ENCODE peak calls at places on chromosome 17, in eight cellular contexts. R, P, A, M, Z, D, J and B are unnamed samples.

GRCh38 chr17:32621612-32622312 is 135.0 kb downstream of the CDK5R1 start:
- DNase-seq in R (no peak), M (peak), J (no peak), A (no peak), P (no peak), D (no peak), Z (no peak), B (no peak)

GRCh38 chr17:77881545-77881944 is 77.0 kb upstream of the TNRC6C start:
- DNase-seq in J (peak), A (peak), R (peak), M (no peak), Z (peak), P (no peak), D (no peak), B (peak)

GRCh38 chr17:52754838-52755237 is 596.3 kb upstream of the CA10 start:
- DNase-seq in J (no peak), D (no peak), P (no peak), M (no peak), Z (no peak), R (no peak), A (no peak), B (no peak)

GRCh38 chr17:80485846-80486245 is 9.4 kb upstream of the NPTX1 start:
- DNase-seq in M (no peak), D (no peak), P (peak), R (no peak), J (no peak), Z (no peak), A (no peak), B (no peak)

GRCh38 chr17:41959336-41960095 is 7.1 kb upstream of the CNP start:
- DNase-seq in P (no peak), R (peak), J (no peak), A (no peak), D (peak), M (peak), Z (no peak), B (no peak)

GRCh38 chr17:18362509-18363020 is 785 bp downstream of the SHMT1 start:
- DNase-seq in Z (no peak), P (no peak), M (peak), R (peak), J (no peak), A (peak), D (peak), B (no peak)

GRCh38 chr17:56880571-56880970 is 33.3 kb downstream of the TRIM25 start:
- DNase-seq in A (no peak), Z (no peak), P (no peak), J (no peak), D (no peak), R (no peak), M (no peak), B (no peak)

GRCh38 chr17:48832491-48832890 is 1.7 kb downstream of the CALCOCO2 start:
- DNase-seq in Z (no peak), J (no peak), P (no peak), R (no peak), D (no peak), M (no peak), A (no peak), B (no peak)

GRCh38 chr17:7523033-7523432 is 25.8 kb upstream of the TNFSF12 start:
- DNase-seq in J (peak), P (no peak), M (peak), R (no peak), Z (no peak), A (peak), D (no peak), B (peak)

GRCh38 chr17:35460354-35460851 is 11.8 kb upstream of the SLFN13 start:
- DNase-seq in J (peak), P (peak), A (peak), D (no peak), Z (peak), R (no peak), M (peak), B (peak)

GRCh38 chr17:81561494-81561885 is 9.3 kb upstream of the FAAP100 start:
- DNase-seq in M (no peak), P (no peak), D (peak), J (no peak), A (no peak), R (peak), Z (no peak), B (no peak)

GRCh38 chr17:28748852-28749515 is 5.2 kb downstream of the TRAF4 start:
- DNase-seq in M (no peak), P (no peak), A (no peak), Z (no peak), J (no peak), D (no peak), R (no peak), B (no peak)

GRCh38 chr17:77120866-77121265 is 19.9 kb upstream of the SEC14L1 start:
- DNase-seq in J (no peak), M (no peak), Z (no peak), D (no peak), P (no peak), R (peak), A (no peak), B (no peak)

GRCh38 chr17:2024572-2025219 is 438 bp downstream of the RTN4RL1 start:
- DNase-seq in J (no peak), A (peak), P (no peak), Z (no peak), R (no peak), D (no peak), M (no peak), B (no peak)

GRCh38 chr17:56592487-56593072 is 919 bp upstream of the NOG start:
- DNase-seq in R (peak), P (peak), J (peak), Z (peak), M (peak), D (peak), A (peak), B (peak)

GRCh38 chr17:58002973-58003372 is 4.1 kb downstream of the SRSF1 start:
- DNase-seq in M (no peak), Z (no peak), P (no peak), D (no peak), J (no peak), R (no peak), A (no peak), B (no peak)

GRCh38 chr17:68381076-68381900 is 76.0 kb downstream of the WIPI1 start:
- DNase-seq in R (peak), A (peak), D (peak), P (no peak), J (no peak), Z (no peak), M (no peak), B (no peak)

GRCh38 chr17:43545383-43545632 is 832 bp downstream of the ETV4 start:
- DNase-seq in R (no peak), Z (peak), D (no peak), P (no peak), J (peak), A (no peak), M (no peak), B (peak)

GRCh38 chr17:2067559-2067958 is 12.7 kb downstream of the HIC1 start:
- DNase-seq in P (no peak), A (no peak), R (peak), D (no peak), M (no peak), Z (no peak), J (no peak), B (no peak)

GRCh38 chr17:282000-282911 is 70.4 kb downstream of the RPH3AL start:
- DNase-seq in Z (no peak), J (no peak), P (no peak), M (no peak), D (no peak), R (no peak), A (no peak), B (no peak)

GRCh38 chr17:46962374-46962790 is 16.7 kb downstream of the RPRML start:
- DNase-seq in D (no peak), A (no peak), Z (no peak), P (no peak), J (no peak), R (peak), M (no peak), B (no peak)

GRCh38 chr17:21176996-21177395 is 37.0 kb downstream of the TMEM11 start:
- DNase-seq in J (no peak), R (no peak), M (no peak), A (no peak), D (no peak), P (no peak), Z (no peak), B (no peak)

GRCh38 chr17:42886283-42887176 is 14.1 kb upstream of the G6PC1 start:
- DNase-seq in M (no peak), R (no peak), J (no peak), D (no peak), Z (no peak), A (no peak), P (no peak), B (no peak)

GRCh38 chr17:67575325-67575724 is 142.4 kb upstream of the NOL11 start:
- DNase-seq in Z (no peak), P (no peak), D (no peak), R (no peak), J (no peak), M (no peak), A (no peak), B (no peak)

GRCh38 chr17:31494259-31495048 is 103.0 kb downstream of the RAB11FIP4 start:
- DNase-seq in D (no peak), Z (peak), R (no peak), P (no peak), J (peak), M (no peak), A (peak), B (peak)

GRCh38 chr17:57048096-57048495 is 37.0 kb upstream of the AKAP1 start:
- DNase-seq in Z (no peak), M (no peak), D (no peak), J (no peak), A (no peak), P (no peak), R (no peak), B (no peak)